ENCODE peak calls at places on chromosomes 1 and 21, in four cellular contexts. One of them, this sample, is unnamed.
A peak's percentile ranks its signal among the peaks of the same experiment; 100 is the strongest.

GRCh38 chr1:237186733-237187132 is 144.7 kb downstream of the RYR2 start:
- DNase-seq in GM12878: no peak
- DNase-seq in HepG2: no peak
- DNase-seq in K562: no peak
- DNase-seq in this sample: no peak

GRCh38 chr1:41811051-41811795 is 107.5 kb downstream of the HIVEP3 start:
- DNase-seq in GM12878: no peak
- DNase-seq in HepG2: no peak
- DNase-seq in K562: no peak
- DNase-seq in this sample: no peak

GRCh38 chr1:228304225-228304624 is 96.4 kb downstream of the OBSCN start:
- DNase-seq in GM12878: no peak
- DNase-seq in HepG2: no peak
- DNase-seq in K562: no peak
- DNase-seq in this sample: no peak

GRCh38 chr1:27572019-27572678 is 31.8 kb downstream of the AHDC1 start:
- DNase-seq in GM12878: no peak
- DNase-seq in HepG2: no peak
- DNase-seq in K562: no peak
- DNase-seq in this sample: no peak

GRCh38 chr1:215594640-215595039 is 27.5 kb downstream of the KCTD3 start:
- DNase-seq in GM12878: no peak
- DNase-seq in HepG2: no peak
- DNase-seq in K562: no peak
- DNase-seq in this sample: no peak

GRCh38 chr1:212971312-212971711 is 21.0 kb downstream of the VASH2 start:
- DNase-seq in GM12878: no peak
- DNase-seq in HepG2: no peak
- DNase-seq in K562: no peak
- DNase-seq in this sample: no peak

GRCh38 chr21:43734830-43735229 is 15.9 kb downstream of the PDXK start:
- DNase-seq in GM12878: no peak
- DNase-seq in HepG2: no peak
- DNase-seq in K562: no peak
- DNase-seq in this sample: no peak

GRCh38 chr1:225691861-225692516 is 39.1 kb upstream of the ENAH start:
- DNase-seq in GM12878: no peak
- DNase-seq in HepG2: no peak
- DNase-seq in K562: no peak
- DNase-seq in this sample: no peak

GRCh38 chr1:179087665-179088064 is 5.8 kb downstream of the TOR3A start:
- DNase-seq in GM12878: no peak
- DNase-seq in HepG2: no peak
- DNase-seq in K562: peak; percentile 39
- DNase-seq in this sample: no peak

GRCh38 chr1:65108025-65108692 is 39.8 kb upstream of the AK4 start:
- DNase-seq in GM12878: no peak
- DNase-seq in HepG2: no peak
- DNase-seq in K562: no peak
- DNase-seq in this sample: no peak

GRCh38 chr1:213041443-213041842 is 9.6 kb upstream of the RPS6KC1 start:
- DNase-seq in GM12878: no peak
- DNase-seq in HepG2: no peak
- DNase-seq in K562: no peak
- DNase-seq in this sample: no peak

GRCh38 chr1:109370712-109371270 is 26.9 kb downstream of the SORT1 start:
- DNase-seq in GM12878: no peak
- DNase-seq in HepG2: peak; percentile 84
- DNase-seq in K562: no peak
- DNase-seq in this sample: no peak

GRCh38 chr1:1075148-1075935 is 1.2 kb upstream of the RNF223 start:
- DNase-seq in GM12878: no peak
- DNase-seq in HepG2: no peak
- DNase-seq in K562: no peak
- DNase-seq in this sample: no peak

GRCh38 chr1:94612555-94613204 is 71.1 kb upstream of the F3 start:
- DNase-seq in GM12878: no peak
- DNase-seq in HepG2: no peak
- DNase-seq in K562: no peak
- DNase-seq in this sample: no peak

GRCh38 chr1:107874221-107874620 is 90.8 kb downstream of the VAV3 start:
- DNase-seq in GM12878: no peak
- DNase-seq in HepG2: no peak
- DNase-seq in K562: no peak
- DNase-seq in this sample: no peak

GRCh38 chr1:21278208-21278861 is 11.9 kb downstream of the ECE1 start:
- DNase-seq in GM12878: no peak
- DNase-seq in HepG2: no peak
- DNase-seq in K562: no peak
- DNase-seq in this sample: no peak

GRCh38 chr1:204396015-204396583 is 15.5 kb downstream of the PPP1R15B start:
- DNase-seq in GM12878: no peak
- DNase-seq in HepG2: no peak
- DNase-seq in K562: no peak
- DNase-seq in this sample: no peak

GRCh38 chr1:36696261-36696940 is 213.7 kb upstream of the CSF3R start:
- DNase-seq in GM12878: no peak
- DNase-seq in HepG2: no peak
- DNase-seq in K562: no peak
- DNase-seq in this sample: no peak

GRCh38 chr21:29238967-29239289 is 59.8 kb upstream of the BACH1 start:
- DNase-seq in GM12878: no peak
- DNase-seq in HepG2: no peak
- DNase-seq in K562: no peak
- DNase-seq in this sample: no peak

GRCh38 chr21:34965200-34966174 is 83.6 kb downstream of the RUNX1 start:
- DNase-seq in GM12878: no peak
- DNase-seq in HepG2: peak; percentile 72
- DNase-seq in K562: no peak
- DNase-seq in this sample: no peak

GRCh38 chr21:26093094-26093493 is 77.5 kb downstream of the APP start:
- DNase-seq in GM12878: no peak
- DNase-seq in HepG2: no peak
- DNase-seq in K562: no peak
- DNase-seq in this sample: peak; percentile 56

GRCh38 chr1:11535761-11536572 is 57.0 kb downstream of the DISP3 start:
- DNase-seq in GM12878: no peak
- DNase-seq in HepG2: peak; percentile 6
- DNase-seq in K562: peak; percentile 55
- DNase-seq in this sample: peak; percentile 21

GRCh38 chr1:6619045-6619444 is 5.5 kb downstream of the PHF13 start:
- DNase-seq in GM12878: no peak
- DNase-seq in HepG2: no peak
- DNase-seq in K562: no peak
- DNase-seq in this sample: no peak

GRCh38 chr1:101357444-101357986 is 120.7 kb downstream of the S1PR1 start:
- DNase-seq in GM12878: peak; percentile 95
- DNase-seq in HepG2: peak; percentile 74
- DNase-seq in K562: peak; percentile 76
- DNase-seq in this sample: peak; percentile 87

GRCh38 chr1:161185282-161185682 is 8.0 kb upstream of the B4GALT3 start:
- DNase-seq in GM12878: peak; percentile 98
- DNase-seq in HepG2: no peak
- DNase-seq in K562: no peak
- DNase-seq in this sample: no peak

GRCh38 chr1:94025383-94026340 is 95.3 kb downstream of the ABCA4 start:
- DNase-seq in GM12878: peak; percentile 20
- DNase-seq in HepG2: peak; percentile 69
- DNase-seq in K562: peak; percentile 48
- DNase-seq in this sample: peak; percentile 82

GRCh38 chr1:233897325-233898162 is 6.9 kb upstream of the SLC35F3 start:
- DNase-seq in GM12878: peak; percentile 45
- DNase-seq in HepG2: no peak
- DNase-seq in K562: no peak
- DNase-seq in this sample: no peak

GRCh38 chr1:23868848-23869450 is 859 bp upstream of the FUCA1 start:
- DNase-seq in GM12878: no peak
- DNase-seq in HepG2: no peak
- DNase-seq in K562: peak; percentile 64
- DNase-seq in this sample: peak; percentile 46

GRCh38 chr1:151811181-151811580 is 6.0 kb upstream of the LINGO4 start:
- DNase-seq in GM12878: no peak
- DNase-seq in HepG2: no peak
- DNase-seq in K562: no peak
- DNase-seq in this sample: no peak

GRCh38 chr1:8423134-8423701 is 105.3 kb downstream of the SLC45A1 start:
- DNase-seq in GM12878: no peak
- DNase-seq in HepG2: no peak
- DNase-seq in K562: no peak
- DNase-seq in this sample: peak; percentile 29

GRCh38 chr1:234545512-234546386 is 64.2 kb downstream of the IRF2BP2 start:
- DNase-seq in GM12878: no peak
- DNase-seq in HepG2: peak; percentile 85
- DNase-seq in K562: no peak
- DNase-seq in this sample: no peak

GRCh38 chr1:228148971-228149340 is 774 bp upstream of the GJC2 start:
- DNase-seq in GM12878: no peak
- DNase-seq in HepG2: no peak
- DNase-seq in K562: no peak
- DNase-seq in this sample: no peak

GRCh38 chr1:64038965-64039926 is 164.2 kb upstream of the UBE2U start:
- DNase-seq in GM12878: no peak
- DNase-seq in HepG2: no peak
- DNase-seq in K562: no peak
- DNase-seq in this sample: peak; percentile 68

GRCh38 chr1:161994153-161994814 is 29.4 kb downstream of the OLFML2B start:
- DNase-seq in GM12878: no peak
- DNase-seq in HepG2: no peak
- DNase-seq in K562: no peak
- DNase-seq in this sample: no peak

GRCh38 chr1:156117414-156118174 is 3.1 kb downstream of the LMNA start:
- DNase-seq in GM12878: no peak
- DNase-seq in HepG2: no peak
- DNase-seq in K562: no peak
- DNase-seq in this sample: no peak

GRCh38 chr21:33707846-33708245 is 65.5 kb downstream of the ITSN1 start:
- DNase-seq in GM12878: no peak
- DNase-seq in HepG2: no peak
- DNase-seq in K562: no peak
- DNase-seq in this sample: no peak

GRCh38 chr1:12229835-12230548 is at the start of gene VPS13D:
- DNase-seq in GM12878: peak; percentile 5
- DNase-seq in HepG2: peak; percentile 47
- DNase-seq in K562: peak; percentile 96
- DNase-seq in this sample: peak; percentile 92

DNA sequence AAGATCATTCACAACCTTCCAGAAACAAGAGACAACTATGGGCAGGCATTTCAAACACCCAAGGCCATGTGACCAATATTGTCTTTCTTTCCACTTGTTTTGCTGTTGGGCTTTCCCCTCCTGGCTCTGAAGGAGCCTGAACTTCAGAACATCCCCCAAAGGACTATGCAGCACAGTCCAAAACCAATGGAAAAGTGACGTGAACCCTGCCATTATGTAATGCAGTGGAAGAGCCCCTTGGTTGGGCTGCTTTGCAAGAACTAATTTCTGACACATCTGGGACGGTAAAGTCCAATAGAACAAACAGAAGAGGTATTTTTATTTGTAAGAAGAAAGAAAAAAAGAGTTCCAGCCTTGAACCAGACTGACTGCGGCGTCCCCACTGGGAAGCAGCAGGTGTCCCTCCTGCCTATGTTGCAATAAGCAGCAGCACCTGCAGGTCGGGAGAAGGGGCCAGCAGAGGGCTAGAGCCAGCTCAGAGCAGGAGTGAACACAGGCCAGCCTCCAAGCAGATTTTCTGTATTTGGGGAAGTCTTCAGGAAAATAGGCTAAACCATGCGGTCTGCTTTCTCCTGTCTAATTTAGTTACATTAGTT is 116.7 kb downstream of the CDC7 start:
- DNase-seq in GM12878: no peak
- DNase-seq in HepG2: peak; percentile 51
- DNase-seq in K562: no peak
- DNase-seq in this sample: peak; percentile 61
- TF ChIP-seq FOXM1 in GM12878: no peak
- TF ChIP-seq FOXM1 in HepG2: no peak
- TF ChIP-seq FOXM1 in K562: no peak
- TF ChIP-seq FOXM1 in this sample: no peak

GRCh38 chr1:3886691-3887090 is 13.4 kb downstream of the C1orf174 start:
- DNase-seq in GM12878: no peak
- DNase-seq in HepG2: no peak
- DNase-seq in K562: no peak
- DNase-seq in this sample: no peak
- TF ChIP-seq BHLHE40 in GM12878: no peak
- TF ChIP-seq BHLHE40 in HepG2: no peak
- TF ChIP-seq BHLHE40 in K562: no peak
- TF ChIP-seq BHLHE40 in this sample: no peak

GRCh38 chr1:76669624-76670023 is 197.7 kb upstream of the ST6GALNAC5 start:
- DNase-seq in GM12878: no peak
- DNase-seq in HepG2: no peak
- DNase-seq in K562: no peak
- DNase-seq in this sample: no peak

GRCh38 chr1:76669146-76669545 is 198.1 kb upstream of the ST6GALNAC5 start:
- DNase-seq in GM12878: no peak
- DNase-seq in HepG2: no peak
- DNase-seq in K562: no peak
- DNase-seq in this sample: no peak

GRCh38 chr1:76666499-76666898 is 200.8 kb upstream of the ST6GALNAC5 start:
- DNase-seq in GM12878: no peak
- DNase-seq in HepG2: no peak
- DNase-seq in K562: no peak
- DNase-seq in this sample: no peak

GRCh38 chr1:76668046-76668445 is 199.2 kb upstream of the ST6GALNAC5 start:
- DNase-seq in GM12878: peak; percentile 33
- DNase-seq in HepG2: no peak
- DNase-seq in K562: no peak
- DNase-seq in this sample: no peak
- TF ChIP-seq FOXM1 in GM12878: no peak
- TF ChIP-seq FOXM1 in HepG2: no peak
- TF ChIP-seq FOXM1 in K562: no peak
- TF ChIP-seq FOXM1 in this sample: no peak

DNA sequence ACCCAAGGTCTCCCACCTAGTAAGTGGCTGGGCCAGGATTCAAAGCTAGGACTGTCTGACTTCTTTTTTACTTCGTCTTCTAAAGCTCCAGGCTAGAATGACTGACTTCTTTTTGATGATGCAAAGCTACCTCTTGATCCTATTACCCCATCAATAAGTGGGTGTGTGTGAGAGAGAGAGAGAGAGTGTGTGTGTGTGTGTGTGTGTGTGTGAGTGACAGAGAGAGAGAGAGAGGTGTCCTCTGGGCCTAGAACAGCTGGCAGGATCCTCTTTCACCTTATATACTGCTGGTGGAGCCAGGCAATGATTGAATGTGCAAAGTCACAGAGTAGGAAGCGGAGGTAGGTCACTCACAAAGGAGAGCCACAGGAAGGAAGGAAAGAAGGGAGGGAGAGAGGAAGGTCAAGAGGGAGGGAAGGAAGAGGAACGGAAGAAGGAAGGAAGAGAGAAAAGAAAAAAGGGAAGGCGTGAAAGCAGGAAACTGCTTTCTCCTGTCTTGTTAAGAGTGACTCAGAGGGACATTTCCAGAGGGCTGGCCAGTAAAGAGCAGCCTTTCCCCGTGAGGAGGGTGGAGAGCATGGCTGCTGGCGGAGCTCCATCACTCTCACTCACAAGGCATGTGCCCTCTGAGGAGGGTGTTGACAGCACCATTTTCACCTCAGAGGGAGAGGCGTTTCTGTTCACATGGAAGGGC is 68.9 kb downstream of the CDC7 start:
- DNase-seq in GM12878: no peak
- DNase-seq in HepG2: no peak
- DNase-seq in K562: no peak
- DNase-seq in this sample: no peak
- TF ChIP-seq BHLHE40 in GM12878: no peak
- TF ChIP-seq BHLHE40 in HepG2: no peak
- TF ChIP-seq BHLHE40 in K562: no peak
- TF ChIP-seq BHLHE40 in this sample: no peak